ENCODE peak calls at places on chromosome 19, in seven cellular contexts. F is PC-3, W is GM23338, C is neural progenitor cell, L is GM23248, E is MM.1S, M is OCI-LY7. S is an unnamed sample.

GRCh38 chr19:35436477-35437141 is 11.4 kb upstream of the FFAR2 start:
- DNase-seq in F (peak; percentile 47), W (no peak), C (no peak), L (peak; percentile 39), E (no peak), M (no peak), S (no peak)

GRCh38 chr19:43765109-43765876 is 10.5 kb upstream of the SMG9 start:
- DNase-seq in F (peak; percentile 96), W (no peak), C (no peak), L (peak; percentile 99), E (peak; percentile 79), M (peak; percentile 88), S (peak; percentile 93)

GRCh38 chr19:7916908-7917291 is 2.3 kb downstream of the TGFBR3L start:
- DNase-seq in F (no peak), W (peak; percentile 47), C (no peak), L (no peak), E (no peak), M (no peak), S (no peak)

GRCh38 chr19:40466219-40467006 is at the start of gene SPTBN4:
- DNase-seq in F (no peak), W (no peak), C (peak; percentile 10), L (peak; percentile 11), E (no peak), M (no peak), S (no peak)

GRCh38 chr19:27901078-27901477 is 1311.9 kb downstream of the UQCRFS1 start:
- DNase-seq in F (no peak), W (no peak), C (no peak), L (no peak), E (no peak), M (no peak), S (no peak)

GRCh38 chr19:7829162-7829520 is 877 bp upstream of the EVI5L start:
- DNase-seq in F (no peak), W (no peak), C (no peak), L (no peak), E (no peak), M (no peak), S (no peak)

GRCh38 chr19:9914315-9915207 is 21.8 kb downstream of the OLFM2 start:
- DNase-seq in F (peak; percentile 93), W (peak; percentile 92), C (peak; percentile 93), L (peak; percentile 97), E (peak; percentile 70), M (peak; percentile 76), S (peak; percentile 53)

GRCh38 chr19:45960595-45961235 is 12.9 kb downstream of the NOVA2 start:
- DNase-seq in F (no peak), W (peak; percentile 94), C (peak; percentile 68), L (no peak), E (no peak), M (no peak), S (no peak)

GRCh38 chr19:44848036-44848804 is 2.1 kb downstream of the NECTIN2 start:
- DNase-seq in F (peak; percentile 30), W (peak; percentile 87), C (peak; percentile 67), L (peak; percentile 85), E (no peak), M (no peak), S (no peak)

GRCh38 chr19:47779524-47780214 is 1.2 kb downstream of the SELENOW start:
- DNase-seq in F (no peak), W (no peak), C (no peak), L (peak; percentile 44), E (no peak), M (no peak), S (no peak)

GRCh38 chr19:47436712-47437401 is 17.5 kb upstream of the MEIS3 start:
- DNase-seq in F (peak; percentile 74), W (peak; percentile 93), C (peak; percentile 88), L (peak; percentile 70), E (peak; percentile 70), M (peak; percentile 80), S (peak; percentile 62)

GRCh38 chr19:56566904-56567273 is 379 bp upstream of the ZNF470 start:
- DNase-seq in F (no peak), W (peak; percentile 46), C (no peak), L (peak; percentile 63), E (no peak), M (no peak), S (no peak)

GRCh38 chr19:2798733-2799132 is 13.4 kb downstream of the THOP1 start:
- DNase-seq in F (peak; percentile 14), W (no peak), C (no peak), L (peak; percentile 51), E (no peak), M (no peak), S (no peak)

GRCh38 chr19:5165697-5166019 is 175.0 kb downstream of the PTPRS start:
- DNase-seq in F (no peak), W (no peak), C (no peak), L (no peak), E (no peak), M (no peak), S (no peak)

GRCh38 chr19:56108447-56109195 is 12.5 kb downstream of the ZNF787 start:
- DNase-seq in F (no peak), W (no peak), C (no peak), L (peak; percentile 67), E (no peak), M (no peak), S (no peak)

GRCh38 chr19:917323-918151 is at the start of gene KISS1R:
- DNase-seq in F (peak; percentile 23), W (peak; percentile 93), C (peak; percentile 93), L (peak; percentile 54), E (no peak), M (peak; percentile 78), S (no peak)

GRCh38 chr19:14310055-14310454 is 71.2 kb upstream of the ADGRE5 start:
- DNase-seq in F (no peak), W (no peak), C (no peak), L (no peak), E (no peak), M (no peak), S (no peak)

DNA sequence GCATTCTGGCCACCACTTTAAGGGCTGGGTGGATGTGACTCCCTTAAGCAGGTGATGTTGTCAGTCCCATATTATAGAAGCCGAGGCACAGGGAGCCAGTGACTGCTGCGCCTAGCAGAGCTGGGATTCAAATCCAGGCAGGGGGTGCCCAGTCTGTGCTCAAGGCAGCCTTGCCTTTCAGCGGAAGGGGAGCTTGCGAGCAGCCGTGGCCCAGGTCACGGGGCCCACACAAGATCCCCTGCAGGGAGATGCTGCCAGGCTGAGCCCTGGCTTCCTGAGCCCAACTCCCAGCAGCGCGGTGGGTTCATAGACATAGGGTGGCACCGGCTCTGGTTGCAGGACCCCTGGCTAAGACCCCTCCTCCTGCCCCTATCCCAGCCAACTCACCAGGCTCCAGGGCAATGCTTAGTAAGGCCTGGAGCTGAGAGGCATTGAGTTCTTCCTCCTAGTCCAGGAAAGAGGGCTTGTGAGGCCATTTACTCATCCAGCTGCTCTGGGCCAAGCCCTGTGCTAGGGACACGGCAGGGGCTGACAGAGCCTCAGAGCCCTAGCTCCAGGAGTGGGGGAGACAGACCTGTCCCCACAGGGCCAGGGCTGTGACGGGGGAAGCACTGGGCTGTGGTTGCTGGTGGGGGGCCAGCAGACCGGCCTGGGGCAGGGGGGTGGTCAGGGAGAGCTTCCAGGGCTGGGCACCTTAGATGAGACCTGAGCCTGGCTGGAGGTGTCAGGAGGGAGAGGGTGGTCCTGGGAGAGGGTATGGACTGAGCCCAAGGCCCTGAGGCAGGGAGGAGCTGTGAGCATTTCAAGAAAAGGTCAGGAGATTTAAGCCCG is 9.6 kb downstream of the CAPN12 start:
- DNase-seq in F (peak; percentile 35), W (no peak), C (peak; percentile 41), L (peak; percentile 66), E (peak; percentile 74), M (peak; percentile 66), S (no peak)
- TF ChIP-seq EZH2phosphoT487 in F (no peak), W (no peak), C (no peak), L (no peak), E (no peak), M (no peak), S (no peak)

DNA sequence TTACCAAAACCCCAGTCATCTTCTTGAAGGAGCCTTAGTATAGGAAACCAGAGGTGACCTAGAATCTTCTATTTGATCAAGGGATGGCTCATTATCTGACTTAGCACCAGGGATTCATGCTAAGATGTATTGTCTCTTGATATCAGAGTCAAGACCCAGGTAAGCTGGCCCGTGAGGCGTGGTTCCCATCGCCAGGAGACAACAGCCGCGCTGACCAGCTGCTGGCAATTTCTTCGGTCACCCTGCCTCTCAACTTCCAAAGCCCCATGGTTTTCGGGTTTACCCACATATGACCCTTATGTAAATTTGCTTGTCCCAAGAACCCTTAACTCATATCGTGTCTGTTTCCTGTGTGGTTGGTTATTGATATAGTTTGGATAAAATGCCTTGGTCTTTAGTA is 77.7 kb upstream of the VSTM2B start:
- DNase-seq in F (no peak), W (no peak), C (no peak), L (no peak), E (no peak), M (no peak), S (no peak)
- TF ChIP-seq EZH2phosphoT487 in F (no peak), W (no peak), C (no peak), L (no peak), E (no peak), M (no peak), S (no peak)

GRCh38 chr19:41703602-41704293 is 4.7 kb upstream of the CEACAM5 start:
- DNase-seq in F (no peak), W (no peak), C (no peak), L (no peak), E (no peak), M (no peak), S (no peak)
- TF ChIP-seq EZH2phosphoT487 in F (no peak), W (no peak), C (no peak), L (no peak), E (no peak), M (no peak), S (no peak)

DNA sequence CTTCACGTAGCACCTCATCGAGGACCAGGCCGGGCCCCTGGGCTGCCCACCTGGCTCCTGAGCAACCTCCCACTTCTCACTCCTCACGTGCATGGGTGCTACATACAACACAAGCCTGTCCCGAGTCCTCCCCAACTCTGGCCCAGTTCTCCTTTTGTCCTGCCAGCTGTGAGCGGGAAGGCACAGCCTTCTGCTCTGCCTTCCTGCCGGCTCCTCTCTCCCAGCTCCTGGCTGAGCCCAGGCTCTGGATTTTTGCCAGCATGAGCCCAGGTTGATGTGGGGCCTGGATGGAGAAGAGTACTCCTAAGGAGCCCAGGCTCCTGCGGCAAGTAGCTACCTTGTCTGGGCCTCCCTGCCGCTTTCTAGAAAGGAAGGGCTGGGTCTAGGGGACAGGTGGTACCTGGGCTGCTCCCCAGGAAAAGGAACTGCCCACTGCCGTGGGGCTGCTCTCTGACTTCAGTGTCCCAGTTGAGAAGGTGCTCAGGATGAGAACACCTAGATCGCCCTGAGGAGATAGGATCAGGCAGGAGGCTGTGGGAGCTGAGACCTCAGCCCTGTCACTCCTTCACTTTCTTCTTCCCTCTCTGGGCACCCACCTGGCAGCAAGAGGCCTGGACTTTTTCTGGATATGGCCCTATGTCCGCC is 23.6 kb downstream of the LYL1 start:
- DNase-seq in F (no peak), W (peak; percentile 15), C (no peak), L (no peak), E (no peak), M (no peak), S (no peak)
- TF ChIP-seq EZH2phosphoT487 in F (no peak), W (no peak), C (no peak), L (no peak), E (no peak), M (no peak), S (no peak)